ENCODE peak calls at places on chromosomes 5 and 9, in six cellular contexts. O, A, U, J, S and H are unnamed samples.

GRCh38 chr5:81948349-81948748 is 23.5 kb upstream of the ATG10 start:
- DNase-seq in O (peak), A (no peak), S (no peak), J (no peak), U (no peak), H (no peak)

GRCh38 chr9:129331366-129331765 is 153.3 kb upstream of the IER5L start:
- DNase-seq in U (no peak), S (no peak), A (no peak), J (no peak), O (no peak), H (no peak)

GRCh38 chr9:136995370-136995769 is 998 bp downstream of the CLIC3 start:
- DNase-seq in A (no peak), J (no peak), U (no peak), S (peak), O (no peak), H (no peak)

GRCh38 chr5:142753114-142753764 is 16.9 kb upstream of the ARHGAP26 start:
- DNase-seq in S (no peak), U (no peak), O (peak), A (peak), J (no peak), H (no peak)

GRCh38 chr5:159097461-159098284 is 2.0 kb downstream of the EBF1 start:
- DNase-seq in J (no peak), O (peak), A (no peak), S (no peak), U (no peak), H (peak)

GRCh38 chr5:90184764-90185163 is 224.8 kb downstream of the CETN3 start:
- DNase-seq in O (no peak), A (no peak), S (no peak), J (no peak), U (no peak), H (no peak)

GRCh38 chr5:133228316-133228715 is 176.5 kb downstream of the HSPA4 start:
- DNase-seq in U (no peak), J (no peak), O (no peak), A (no peak), S (no peak), H (no peak)

GRCh38 chr9:36138901-36139300 is 2.4 kb downstream of the GLIPR2 start:
- DNase-seq in A (no peak), U (no peak), J (no peak), S (no peak), O (no peak), H (no peak)

GRCh38 chr5:110371725-110372041 is 354.8 kb downstream of the TMEM232 start:
- DNase-seq in O (no peak), A (no peak), S (no peak), J (no peak), U (no peak), H (no peak)

GRCh38 chr5:28542968-28543367 is 1504.6 kb upstream of the CDH9 start:
- DNase-seq in A (no peak), S (no peak), J (peak), O (peak), U (no peak), H (no peak)

GRCh38 chr5:99032234-99033013 is 103.6 kb upstream of the CHD1 start:
- DNase-seq in S (peak), U (peak), J (peak), A (peak), O (peak), H (peak)

GRCh38 chr9:137876269-137876668 is 1.3 kb upstream of the CACNA1B start:
- DNase-seq in O (no peak), U (no peak), S (no peak), J (no peak), A (no peak), H (no peak)

GRCh38 chr5:151162794-151163193 is 5.2 kb upstream of the ANXA6 start:
- DNase-seq in S (no peak), U (no peak), J (no peak), O (no peak), A (no peak), H (no peak)

GRCh38 chr5:151158287-151158661 is 695 bp upstream of the ANXA6 start:
- DNase-seq in J (peak), O (peak), A (no peak), U (no peak), S (no peak), H (peak)

GRCh38 chr5:151157426-151158286 is at the start of gene ANXA6:
- DNase-seq in J (peak), A (peak), O (peak), U (peak), S (peak), H (peak)

GRCh38 chr5:151156732-151157402 is 712 bp downstream of the ANXA6 start:
- DNase-seq in O (peak), U (no peak), A (no peak), J (peak), S (peak), H (peak)

DNA sequence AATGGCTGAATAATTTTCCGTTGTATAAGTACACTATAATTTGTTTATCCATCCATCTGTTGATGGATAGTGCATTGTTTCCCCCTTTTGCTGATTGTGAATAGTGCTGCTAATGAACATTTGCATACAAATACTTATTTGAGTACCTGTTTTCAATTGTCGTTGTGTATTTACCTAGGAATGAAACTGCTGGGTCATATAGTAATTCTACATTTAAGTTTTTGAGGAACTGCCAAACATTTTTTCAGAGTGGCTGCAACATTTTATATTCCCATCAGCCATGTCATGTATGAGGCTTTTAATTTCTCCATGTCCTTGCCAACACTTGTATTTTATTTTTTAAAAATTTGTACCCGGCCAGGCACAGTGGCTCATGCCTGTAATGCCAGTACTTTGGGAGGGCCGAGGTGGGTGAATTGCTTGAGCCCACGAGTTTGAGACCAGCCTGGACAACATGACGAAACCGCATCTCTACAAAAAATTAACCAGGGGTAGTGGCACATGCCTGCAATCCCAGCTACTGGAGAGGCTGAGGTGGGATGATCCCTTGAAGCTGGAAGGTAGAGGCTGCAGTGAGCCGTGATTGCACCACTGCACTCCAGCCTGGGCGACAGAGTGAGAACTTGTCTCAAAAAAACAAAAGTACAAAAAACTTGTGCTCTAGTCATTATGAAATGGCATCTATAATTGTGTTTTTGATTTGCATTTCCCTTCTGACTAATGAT is 2.2 kb upstream of the ANXA6 start:
- DNase-seq in O (no peak), A (no peak), U (no peak), S (no peak), J (no peak), H (no peak)
- H3K4me3 ChIP-seq in O (no peak), A (no peak), U (no peak), S (no peak), J (no peak), H (no peak)

GRCh38 chr9:113620377-113621161 is 157.0 kb downstream of the RGS3 start:
- DNase-seq in J (peak), S (peak), U (peak), O (peak), A (peak), H (peak)
- H3K4me3 ChIP-seq in J (no peak), S (no peak), U (no peak), O (no peak), A (peak), H (no peak)

GRCh38 chr9:128188209-128188608 is 3.2 kb downstream of the CIZ1 start:
- DNase-seq in U (no peak), O (no peak), S (no peak), J (no peak), A (no peak), H (no peak)

GRCh38 chr9:128191406-128192046 is at the start of gene CIZ1:
- DNase-seq in U (peak), O (peak), J (peak), A (peak), S (peak), H (peak)

GRCh38 chr9:128187361-128187760 is 4.0 kb downstream of the CIZ1 start:
- DNase-seq in U (no peak), S (no peak), A (no peak), J (no peak), O (no peak), H (no peak)

GRCh38 chr9:128190516-128191405 is 611 bp downstream of the CIZ1 start:
- DNase-seq in U (no peak), A (no peak), O (no peak), S (peak), J (peak), H (peak)

GRCh38 chr9:128190013-128190412 is 1.4 kb downstream of the CIZ1 start:
- DNase-seq in O (no peak), J (no peak), A (no peak), S (no peak), U (no peak), H (no peak)
- H3K4me3 ChIP-seq in O (no peak), J (peak), A (no peak), S (no peak), U (no peak), H (no peak)

GRCh38 chr5:139848508-139849100 is 53.0 kb downstream of the PSD2 start:
- DNase-seq in S (peak), A (no peak), U (no peak), O (peak), J (no peak), H (peak)
- H3K4me3 ChIP-seq in S (no peak), A (peak), U (peak), O (peak), J (no peak), H (peak)

GRCh38 chr9:127755558-127756060 is 20.5 kb upstream of the TOR2A start:
- DNase-seq in U (no peak), J (no peak), A (no peak), O (no peak), S (no peak), H (no peak)
- H3K4me3 ChIP-seq in U (no peak), J (peak), A (peak), O (no peak), S (no peak), H (peak)

GRCh38 chr5:172769324-172769597 is 1.7 kb downstream of the DUSP1 start:
- DNase-seq in A (no peak), S (no peak), O (no peak), U (no peak), J (no peak), H (no peak)
- H3K4me3 ChIP-seq in A (peak), S (peak), O (peak), U (peak), J (peak), H (no peak)

GRCh38 chr9:110555971-110556370 is 23.6 kb downstream of the SVEP1 start:
- DNase-seq in U (no peak), A (peak), J (no peak), S (peak), O (peak), H (no peak)
- H3K4me3 ChIP-seq in U (no peak), A (no peak), J (no peak), S (no peak), O (no peak), H (no peak)

GRCh38 chr9:4986291-4986690 is 1.2 kb downstream of the JAK2 start:
- DNase-seq in U (no peak), A (no peak), S (no peak), O (peak), J (no peak), H (no peak)

GRCh38 chr9:4987996-4988421 is 2.9 kb downstream of the JAK2 start:
- DNase-seq in O (peak), U (no peak), A (peak), S (peak), J (peak), H (peak)

GRCh38 chr9:4984571-4985375 is at the start of gene JAK2:
- DNase-seq in J (peak), U (peak), S (peak), A (peak), O (peak), H (peak)

GRCh38 chr9:4985376-4986266 is 549 bp downstream of the JAK2 start:
- DNase-seq in O (peak), S (peak), A (peak), U (peak), J (peak), H (peak)

GRCh38 chr9:4986783-4987182 is 1.7 kb downstream of the JAK2 start:
- DNase-seq in S (no peak), O (no peak), U (no peak), A (no peak), J (no peak), H (no peak)
- H3K4me3 ChIP-seq in S (no peak), O (peak), U (peak), A (no peak), J (no peak), H (no peak)

GRCh38 chr5:76953551-76954382 is 922 bp downstream of the CRHBP start:
- DNase-seq in J (peak), A (peak), U (no peak), S (no peak), O (peak), H (peak)
- H3K4me3 ChIP-seq in J (peak), A (peak), U (peak), S (no peak), O (peak), H (peak)

GRCh38 chr9:21555911-21556310 is 73.8 kb upstream of the IFNE start:
- DNase-seq in O (peak), S (no peak), A (peak), J (no peak), U (no peak), H (no peak)
- H3K4me3 ChIP-seq in O (no peak), S (no peak), A (peak), J (no peak), U (no peak), H (no peak)